ENCODE peak calls at places on chromosomes 11 and 22, in ten cellular contexts. U is stimulated activated naive CD4-positive, alpha-beta T cell; A is adrenal gland; I is DMS153; B is lower lobe of right lung; J is activated naive CD4-positive, alpha-beta T cell treated with anti-CD3 and anti-CD28 coated beads for 36 hours; R is left lobe of liver; E is cerebellum; O is right atrium auricular region; X is WTC11. Q is an unnamed sample.

GRCh38 chr11:2178906-2179494 is 7.4 kb upstream of the TH start:
- DNase-seq in U (no peak), A (no peak), I (no peak), B (no peak), J (no peak), R (no peak), E (no peak), O (no peak), X (no peak), Q (no peak)

GRCh38 chr22:26906464-26906863 is 249.1 kb downstream of the MIAT start:
- DNase-seq in U (no peak), A (no peak), I (no peak), B (no peak), J (no peak), R (no peak), E (no peak), O (no peak), X (no peak), Q (no peak)

GRCh38 chr11:123690490-123690889 is 36.1 kb upstream of the SCN3B start:
- DNase-seq in U (no peak), A (no peak), I (no peak), B (no peak), J (peak), R (no peak), E (no peak), O (no peak), X (no peak), Q (no peak)

GRCh38 chr11:88421530-88421929 is 84.0 kb upstream of the CTSC start:
- DNase-seq in U (no peak), A (no peak), I (no peak), B (no peak), J (peak), R (no peak), E (no peak), O (no peak), X (no peak), Q (peak)

GRCh38 chr22:27597703-27598444 is 203.7 kb downstream of the MN1 start:
- DNase-seq in U (no peak), A (no peak), I (no peak), B (no peak), J (no peak), R (no peak), E (no peak), O (no peak), X (no peak), Q (no peak)

GRCh38 chr11:19595840-19596751 is 116.5 kb upstream of the NAV2 start:
- DNase-seq in U (no peak), A (peak), I (no peak), B (no peak), J (no peak), R (peak), E (peak), O (peak), X (no peak), Q (no peak)

GRCh38 chr11:12139144-12139881 is 28.9 kb downstream of the MICAL2 start:
- DNase-seq in U (no peak), A (no peak), I (no peak), B (no peak), J (no peak), R (no peak), E (no peak), O (no peak), X (no peak), Q (no peak)

GRCh38 chr11:61602775-61603569 is 22.1 kb upstream of the SYT7 start:
- DNase-seq in U (no peak), A (peak), I (no peak), B (no peak), J (no peak), R (no peak), E (no peak), O (peak), X (no peak), Q (no peak)

GRCh38 chr22:20456064-20456721 is 18.6 kb upstream of the SCARF2 start:
- DNase-seq in U (peak), A (peak), I (peak), B (peak), J (peak), R (peak), E (peak), O (peak), X (peak), Q (peak)

GRCh38 chr22:33325232-33326004 is 267.2 kb upstream of the SYN3 start:
- DNase-seq in U (no peak), A (no peak), I (peak), B (no peak), J (no peak), R (no peak), E (no peak), O (no peak), X (no peak), Q (peak)

GRCh38 chr11:35524780-35525179 is 636 bp downstream of the PAMR1 start:
- DNase-seq in U (no peak), A (no peak), I (no peak), B (no peak), J (no peak), R (no peak), E (no peak), O (no peak), X (no peak), Q (no peak)

GRCh38 chr11:48093323-48093722 is 113.0 kb downstream of the PTPRJ start:
- DNase-seq in U (no peak), A (no peak), I (peak), B (no peak), J (no peak), R (no peak), E (no peak), O (no peak), X (no peak), Q (no peak)

GRCh38 chr22:49847751-49848689 is 5.6 kb upstream of the ZBED4 start:
- DNase-seq in U (no peak), A (no peak), I (no peak), B (peak), J (no peak), R (no peak), E (no peak), O (no peak), X (no peak), Q (no peak)

GRCh38 chr11:131284041-131284440 is 86.4 kb upstream of the NTM start:
- DNase-seq in U (no peak), A (no peak), I (no peak), B (no peak), J (no peak), R (no peak), E (no peak), O (no peak), X (no peak), Q (no peak)

GRCh38 chr22:39309364-39309861 is 10.0 kb downstream of the RPL3 start:
- DNase-seq in U (no peak), A (no peak), I (no peak), B (no peak), J (no peak), R (no peak), E (no peak), O (peak), X (peak), Q (no peak)

GRCh38 chr11:72844356-72844755 is 30.1 kb downstream of the ATG16L2 start:
- DNase-seq in U (no peak), A (no peak), I (no peak), B (no peak), J (no peak), R (no peak), E (no peak), O (no peak), X (no peak), Q (no peak)

GRCh38 chr22:17931400-17931825 is 92.9 kb downstream of the MICAL3 start:
- DNase-seq in U (no peak), A (peak), I (no peak), B (no peak), J (no peak), R (peak), E (peak), O (no peak), X (no peak), Q (no peak)

GRCh38 chr11:112318661-112319060 is 58.0 kb upstream of the PLET1 start:
- DNase-seq in U (no peak), A (no peak), I (no peak), B (no peak), J (no peak), R (no peak), E (no peak), O (no peak), X (no peak), Q (no peak)

GRCh38 chr11:69617682-69618081 is 23.3 kb upstream of the CCND1 start:
- DNase-seq in U (no peak), A (no peak), I (no peak), B (no peak), J (no peak), R (no peak), E (no peak), O (no peak), X (no peak), Q (no peak)

GRCh38 chr11:110519816-110520215 is 90.1 kb downstream of the FDX1 start:
- DNase-seq in U (no peak), A (no peak), I (no peak), B (no peak), J (no peak), R (no peak), E (no peak), O (no peak), X (no peak), Q (no peak)

GRCh38 chr11:66124564-66124963 is 54.5 kb downstream of the PACS1 start:
- DNase-seq in U (no peak), A (no peak), I (no peak), B (no peak), J (no peak), R (no peak), E (no peak), O (no peak), X (no peak), Q (no peak)

GRCh38 chr22:39518996-39519680 is 1.2 kb upstream of the ATF4 start:
- DNase-seq in U (no peak), A (no peak), I (peak), B (peak), J (no peak), R (no peak), E (no peak), O (no peak), X (no peak), Q (no peak)

GRCh38 chr22:32531228-32531627 is 56.6 kb downstream of the FBXO7 start:
- DNase-seq in U (no peak), A (peak), I (no peak), B (no peak), J (no peak), R (no peak), E (no peak), O (no peak), X (no peak), Q (no peak)

GRCh38 chr11:31870609-31871309 is 59.6 kb upstream of the PAX6 start:
- DNase-seq in U (no peak), A (peak), I (peak), B (peak), J (peak), R (peak), E (no peak), O (no peak), X (peak), Q (no peak)

GRCh38 chr11:1560618-1561251 is 11.3 kb downstream of the DUSP8 start:
- DNase-seq in U (no peak), A (no peak), I (no peak), B (no peak), J (no peak), R (peak), E (no peak), O (no peak), X (no peak), Q (no peak)

GRCh38 chr11:22521226-22521625 is 104.4 kb downstream of the FANCF start:
- DNase-seq in U (no peak), A (no peak), I (no peak), B (no peak), J (peak), R (no peak), E (no peak), O (no peak), X (no peak), Q (no peak)

GRCh38 chr11:70548976-70549375 is 150.6 kb downstream of the CTTN start:
- DNase-seq in U (no peak), A (no peak), I (no peak), B (no peak), J (no peak), R (no peak), E (no peak), O (no peak), X (no peak), Q (no peak)

Q was measured in GM12878.